ENCODE peak calls at places on chromosome 20, in four cellular contexts. I is upper lobe of right lung, Z is left ventricle myocardium inferior, H is spleen. B is an unnamed sample.

GRCh38 chr20:32752458-32753250 is 9.4 kb upstream of the COMMD7 start:
- DNase-seq in I (no peak), Z (no peak), H (no peak), B (no peak)

GRCh38 chr20:36775196-36775595 is 1.6 kb upstream of the DSN1 start:
- DNase-seq in I (no peak), Z (no peak), H (no peak), B (no peak)

GRCh38 chr20:41279546-41280225 is 37.8 kb downstream of the ZHX3 start:
- DNase-seq in I (no peak), Z (no peak), H (no peak), B (no peak)

GRCh38 chr20:62088258-62089127 is 22.8 kb upstream of the TAF4 start:
- DNase-seq in I (no peak), Z (no peak), H (peak; percentile 9), B (no peak)

GRCh38 chr20:57593134-57593886 is 26.9 kb downstream of the ZBP1 start:
- DNase-seq in I (no peak), Z (no peak), H (peak; percentile 78), B (peak; percentile 54)

GRCh38 chr20:5463007-5463686 is 146.4 kb upstream of the PROKR2 start:
- DNase-seq in I (no peak), Z (no peak), H (no peak), B (no peak)

GRCh38 chr20:3911956-3912355 is 22.8 kb downstream of the PANK2 start:
- DNase-seq in I (no peak), Z (peak; percentile 11), H (peak; percentile 36), B (peak; percentile 57)

GRCh38 chr20:49562341-49563014 is 5.5 kb downstream of the PTGIS start:
- DNase-seq in I (no peak), Z (peak; percentile 80), H (no peak), B (no peak)

GRCh38 chr20:22966787-22967464 is 68.2 kb upstream of the SSTR4 start:
- DNase-seq in I (no peak), Z (no peak), H (no peak), B (no peak)

GRCh38 chr20:17161661-17162410 is 65.0 kb upstream of the PCSK2 start:
- DNase-seq in I (no peak), Z (no peak), H (no peak), B (no peak)

GRCh38 chr20:407097-407952 is 774 bp upstream of the RBCK1 start:
- DNase-seq in I (peak; percentile 91), Z (peak; percentile 80), H (peak; percentile 95), B (peak; percentile 86)

GRCh38 chr20:41247523-41248370 is 69.8 kb downstream of the ZHX3 start:
- DNase-seq in I (no peak), Z (no peak), H (no peak), B (no peak)

GRCh38 chr20:956330-956951 is 40.3 kb upstream of the ANGPT4 start:
- DNase-seq in I (peak; percentile 81), Z (peak; percentile 57), H (peak; percentile 91), B (peak; percentile 78)

GRCh38 chr20:4898282-4898681 is 103.0 kb downstream of the SLC23A2 start:
- DNase-seq in I (no peak), Z (peak; percentile 29), H (no peak), B (no peak)

GRCh38 chr20:22403860-22404608 is 180.3 kb downstream of the FOXA2 start:
- DNase-seq in I (no peak), Z (no peak), H (no peak), B (peak; percentile 50)

GRCh38 chr20:62732766-62733165 is 24.1 kb downstream of the NTSR1 start:
- DNase-seq in I (peak; percentile 47), Z (no peak), H (no peak), B (peak; percentile 25)

GRCh38 chr20:62366370-62367135 is 559 bp downstream of the LAMA5 start:
- DNase-seq in I (peak; percentile 85), Z (peak; percentile 47), H (no peak), B (peak; percentile 76)

GRCh38 chr20:45813489-45813888 is 1.0 kb downstream of the UBE2C start:
- DNase-seq in I (no peak), Z (no peak), H (no peak), B (no peak)

GRCh38 chr20:22773326-22773725 is 189.0 kb upstream of the FOXA2 start:
- DNase-seq in I (no peak), Z (no peak), H (no peak), B (no peak)

GRCh38 chr20:55632592-55632991 is 372.7 kb downstream of the CBLN4 start:
- DNase-seq in I (no peak), Z (no peak), H (no peak), B (no peak)

GRCh38 chr20:20002101-20002998 is 14.8 kb upstream of the NAA20 start:
- DNase-seq in I (no peak), Z (no peak), H (no peak), B (no peak)

GRCh38 chr20:22703843-22704242 is 119.5 kb upstream of the FOXA2 start:
- DNase-seq in I (no peak), Z (no peak), H (no peak), B (no peak)

GRCh38 chr20:25511183-25511582 is 74.1 kb downstream of the NINL start:
- DNase-seq in I (no peak), Z (no peak), H (no peak), B (no peak)

GRCh38 chr20:25512709-25513108 is 72.6 kb downstream of the NINL start:
- DNase-seq in I (no peak), Z (no peak), H (no peak), B (no peak)

GRCh38 chr20:25517124-25517523 is 68.2 kb downstream of the NINL start:
- DNase-seq in I (no peak), Z (no peak), H (no peak), B (no peak)

GRCh38 chr20:25514747-25515340 is 70.5 kb downstream of the NINL start:
- DNase-seq in I (no peak), Z (no peak), H (no peak), B (no peak)

GRCh38 chr20:25514195-25514594 is 71.1 kb downstream of the NINL start:
- DNase-seq in I (no peak), Z (no peak), H (no peak), B (no peak)
- H3K4me3 ChIP-seq in I (no peak overlapping the region), Z (no peak overlapping the region), H (no peak overlapping the region), B (no peak overlapping the region)

GRCh38 chr20:43448748-43449535 is 8.8 kb upstream of the SRSF6 start:
- DNase-seq in I (no peak), Z (no peak), H (no peak), B (no peak)
- TF ChIP-seq CTCF in I (peak; percentile 57), Z (peak; percentile 73), H (peak; percentile 70), B (peak; percentile 61)

DNA sequence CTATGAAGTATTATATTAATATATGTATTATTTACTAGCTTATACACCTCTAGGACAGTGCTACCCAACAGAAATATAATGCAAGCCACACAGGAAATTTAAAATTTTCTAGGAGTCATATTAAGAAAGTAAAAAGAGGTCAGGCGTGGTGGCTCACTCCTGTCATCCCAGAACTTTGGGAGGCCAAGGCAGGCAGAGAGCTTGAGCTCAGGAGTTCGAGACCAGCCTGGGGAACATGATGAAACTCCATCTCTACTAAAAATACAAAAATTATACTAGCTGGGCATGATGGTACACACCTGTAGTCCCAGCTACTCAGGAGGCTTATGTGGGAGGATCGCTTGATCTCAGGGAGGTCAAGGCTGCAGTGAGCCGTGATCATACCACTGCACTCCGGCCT is 237.6 kb upstream of the ZNF217 start:
- DNase-seq in I (no peak), Z (no peak), H (no peak), B (no peak)
- H3K4me1 ChIP-seq in I (peaks cover 31% of the 10 kb centered on the region), Z (peaks cover 35% of the 10 kb centered on the region), H (peaks cover 57% of the 10 kb centered on the region), B (peaks cover 37% of the 10 kb centered on the region)

GRCh38 chr20:58853976-58854637 is 1.6 kb downstream of the GNAS start:
- DNase-seq in I (no peak), Z (no peak), H (no peak), B (no peak)
- H3K4me3 ChIP-seq in I (no peak overlapping the region), Z (peak overlapping the region; percentile 55), H (peak overlapping the region; percentile 22), B (peak overlapping the region; percentile 27)

GRCh38 chr20:2179233-2179580 is 77.6 kb downstream of the STK35 start:
- DNase-seq in I (no peak), Z (no peak), H (no peak), B (no peak)
- TF ChIP-seq CTCF in I (no peak), Z (no peak), H (no peak), B (no peak)

GRCh38 chr20:6696001-6696400 is 71.5 kb upstream of the BMP2 start:
- DNase-seq in I (no peak), Z (no peak), H (no peak), B (no peak)
- H3K4me1 ChIP-seq in I (peaks cover 24% of the 10 kb centered on the region), Z (peaks cover 10% of the 10 kb centered on the region), H (no peaks in the 10 kb centered on the region), B (peaks cover 15% of the 10 kb centered on the region)

GRCh38 chr20:44598413-44599290 is 16.3 kb downstream of the PKIG start:
- DNase-seq in I (no peak), Z (peak; percentile 63), H (peak; percentile 80), B (no peak)
- H3K4me3 ChIP-seq in I (peak overlapping the region; percentile 1), Z (peak overlapping the region; percentile 51), H (no peak overlapping the region), B (peak overlapping the region; percentile 31)

DNA sequence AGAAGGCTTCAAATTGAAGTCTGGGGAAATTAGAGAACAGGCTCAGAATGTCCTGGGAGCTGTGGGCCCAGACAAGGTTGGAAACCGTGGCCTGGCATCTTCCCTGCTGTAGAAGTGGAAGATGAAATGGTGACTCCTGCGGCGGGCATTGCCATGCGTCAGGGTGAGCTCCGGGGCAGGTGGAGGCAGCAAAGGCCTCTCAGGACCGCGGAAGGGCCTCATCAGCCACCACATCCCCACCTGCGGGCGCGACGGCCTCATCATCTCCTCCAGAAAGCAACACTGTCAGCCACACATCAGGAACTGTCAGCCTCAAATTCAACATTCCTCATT is 161.7 kb downstream of the SYNDIG1 start:
- DNase-seq in I (no peak), Z (no peak), H (no peak), B (no peak)
- TF ChIP-seq CTCF in I (no peak), Z (no peak), H (no peak), B (no peak)

B was measured in lower lobe of right lung.